ENCODE peak calls at places on chromosome 19, in seven cellular contexts. Z, E, W, N, D, S and R are unnamed samples.

GRCh38 chr19:52200044-52200443 is 10.2 kb downstream of the PPP2R1A start:
- DNase-seq in Z (no peak), E (peak), W (peak), N (peak), D (peak), S (peak), R (peak)

GRCh38 chr19:19626516-19627441 is 1.2 kb downstream of the LPAR2 start:
- DNase-seq in Z (peak), E (no peak), W (no peak), N (no peak), D (no peak), S (no peak), R (no peak)

GRCh38 chr19:15216363-15216762 is 15.6 kb upstream of the NOTCH3 start:
- DNase-seq in Z (no peak), E (no peak), W (no peak), N (no peak), D (no peak), S (no peak), R (no peak)

GRCh38 chr19:40147693-40148347 is 43.4 kb upstream of the MAP3K10 start:
- DNase-seq in Z (no peak), E (no peak), W (peak), N (no peak), D (no peak), S (peak), R (no peak)

GRCh38 chr19:28883241-28883693 is 329.7 kb downstream of the UQCRFS1 start:
- DNase-seq in Z (no peak), E (peak), W (no peak), N (no peak), D (peak), S (peak), R (no peak)

GRCh38 chr19:18848860-18849661 is 17.3 kb downstream of the UPF1 start:
- DNase-seq in Z (no peak), E (peak), W (peak), N (peak), D (peak), S (peak), R (peak)

GRCh38 chr19:56191115-56191514 is 6.5 kb downstream of the ZSCAN5B start:
- DNase-seq in Z (no peak), E (no peak), W (no peak), N (no peak), D (no peak), S (no peak), R (no peak)

GRCh38 chr19:52687658-52688057 is 47.2 kb downstream of the ZNF611 start:
- DNase-seq in Z (no peak), E (no peak), W (no peak), N (no peak), D (no peak), S (no peak), R (no peak)

GRCh38 chr19:37983916-37984315 is 76.9 kb downstream of the SIPA1L3 start:
- DNase-seq in Z (no peak), E (no peak), W (peak), N (no peak), D (no peak), S (no peak), R (no peak)

GRCh38 chr19:35265126-35265995 is 3.4 kb upstream of the USF2 start:
- DNase-seq in Z (no peak), E (peak), W (peak), N (no peak), D (no peak), S (no peak), R (peak)

GRCh38 chr19:19480688-19481087 is 34.7 kb downstream of the TSSK6 start:
- DNase-seq in Z (no peak), E (no peak), W (no peak), N (no peak), D (no peak), S (no peak), R (no peak)

GRCh38 chr19:18763674-18764590 is 27.2 kb downstream of the COMP start:
- DNase-seq in Z (no peak), E (no peak), W (no peak), N (no peak), D (no peak), S (peak), R (no peak)

GRCh38 chr19:459724-460511 is 915 bp downstream of the SHC2 start:
- DNase-seq in Z (peak), E (peak), W (peak), N (no peak), D (peak), S (peak), R (no peak)

GRCh38 chr19:940591-941291 is 14.9 kb downstream of the ARID3A start:
- DNase-seq in Z (peak), E (peak), W (peak), N (peak), D (no peak), S (peak), R (no peak)

GRCh38 chr19:32308436-32309077 is 36.9 kb upstream of the ZNF507 start:
- DNase-seq in Z (no peak), E (no peak), W (no peak), N (no peak), D (no peak), S (no peak), R (no peak)

GRCh38 chr19:32869369-32870153 is at the start of gene SLC7A9:
- DNase-seq in Z (no peak), E (peak), W (peak), N (no peak), D (no peak), S (no peak), R (no peak)

GRCh38 chr19:15379996-15380647 is 535 bp upstream of the AKAP8 start:
- DNase-seq in Z (no peak), E (peak), W (no peak), N (no peak), D (peak), S (peak), R (no peak)

GRCh38 chr19:30046522-30046921 is 104.5 kb downstream of the URI1 start:
- DNase-seq in Z (no peak), E (no peak), W (no peak), N (no peak), D (no peak), S (peak), R (no peak)

GRCh38 chr19:2330632-2331284 is 2.3 kb downstream of the SPPL2B start:
- DNase-seq in Z (no peak), E (no peak), W (no peak), N (no peak), D (no peak), S (no peak), R (no peak)

GRCh38 chr19:38079926-38080380 is 144.1 kb downstream of the DPF1 start:
- DNase-seq in Z (no peak), E (no peak), W (no peak), N (no peak), D (no peak), S (peak), R (no peak)

GRCh38 chr19:49403404-49404187 is 15.5 kb downstream of the KASH5 start:
- DNase-seq in Z (no peak), E (no peak), W (no peak), N (no peak), D (no peak), S (peak), R (no peak)

GRCh38 chr19:51815038-51815437 is 20.1 kb downstream of the FPR3 start:
- DNase-seq in Z (no peak), E (no peak), W (no peak), N (no peak), D (no peak), S (no peak), R (no peak)

GRCh38 chr19:46179076-46179740 is 31.2 kb downstream of the IGFL2 start:
- DNase-seq in Z (no peak), E (no peak), W (peak), N (no peak), D (no peak), S (no peak), R (no peak)

GRCh38 chr19:46182476-46182875 is 34.4 kb downstream of the IGFL2 start:
- DNase-seq in Z (no peak), E (no peak), W (peak), N (no peak), D (no peak), S (no peak), R (no peak)

GRCh38 chr19:46181386-46181774 is 33.3 kb downstream of the IGFL2 start:
- DNase-seq in Z (no peak), E (no peak), W (peak), N (no peak), D (no peak), S (peak), R (no peak)

GRCh38 chr19:46176116-46176860 is 28.2 kb downstream of the IGFL2 start:
- DNase-seq in Z (no peak), E (no peak), W (peak), N (no peak), D (no peak), S (no peak), R (no peak)

GRCh38 chr19:46180701-46181385 is 32.8 kb downstream of the IGFL2 start:
- DNase-seq in Z (no peak), E (no peak), W (peak), N (no peak), D (no peak), S (peak), R (no peak)
- H3K27ac ChIP-seq in Z (no peak), E (no peak), W (no peak), N (no peak), D (no peak), S (no peak), R (no peak)

DNA sequence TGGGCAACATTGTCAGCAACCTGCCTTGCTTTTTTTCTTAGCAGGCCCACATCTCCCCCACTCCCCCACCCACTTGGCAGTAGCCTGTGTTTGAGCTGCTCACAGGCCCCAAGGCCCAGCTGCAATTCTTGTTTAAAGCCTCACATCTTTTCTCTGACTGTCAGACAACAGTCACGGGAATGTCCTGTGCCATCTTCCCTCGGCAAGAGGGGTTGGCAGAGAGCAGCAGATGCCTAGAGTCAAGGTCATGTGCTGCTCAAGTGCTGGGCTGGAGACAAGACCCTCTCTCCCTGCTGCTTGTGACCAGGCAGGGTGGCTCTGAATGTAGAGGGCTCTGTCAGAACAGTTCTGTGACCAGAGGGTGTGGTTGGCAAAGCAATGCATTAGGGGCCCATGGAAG is 47.4 kb downstream of the BBC3 start:
- DNase-seq in Z (no peak), E (no peak), W (no peak), N (no peak), D (no peak), S (no peak), R (no peak)
- H3K4me3 ChIP-seq in Z (no peak), E (no peak), W (no peak), N (no peak), D (no peak), S (no peak), R (no peak)

GRCh38 chr19:7923295-7924191 is 2.4 kb downstream of the CTXN1 start:
- DNase-seq in Z (no peak), E (peak), W (no peak), N (no peak), D (no peak), S (no peak), R (no peak)
- H3K27ac ChIP-seq in Z (no peak), E (peak), W (peak), N (no peak), D (no peak), S (no peak), R (peak)

DNA sequence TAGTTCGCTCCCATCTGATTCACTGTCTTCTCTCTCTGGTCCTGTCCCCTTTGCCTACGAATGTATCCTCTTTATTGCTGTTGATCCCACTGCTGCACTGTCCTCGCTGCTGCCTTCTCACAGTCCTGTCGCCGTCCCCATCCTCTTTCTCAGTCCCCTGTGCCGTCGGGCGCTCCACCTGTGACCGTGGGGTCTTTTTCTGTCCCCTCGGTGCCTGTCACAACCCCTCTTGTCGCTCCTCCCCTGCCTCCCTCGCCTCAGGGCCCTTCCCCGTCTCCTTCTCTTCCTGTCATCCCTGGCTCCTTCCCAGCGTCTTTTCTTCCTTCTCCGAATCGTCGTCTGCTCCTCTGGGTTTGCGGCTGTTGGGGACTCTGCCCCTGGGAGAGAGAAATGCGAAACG is 32.3 kb downstream of the SYT3 start:
- DNase-seq in Z (no peak), E (no peak), W (no peak), N (no peak), D (no peak), S (no peak), R (no peak)
- H3K4me3 ChIP-seq in Z (no peak), E (no peak), W (no peak), N (no peak), D (no peak), S (no peak), R (no peak)

DNA sequence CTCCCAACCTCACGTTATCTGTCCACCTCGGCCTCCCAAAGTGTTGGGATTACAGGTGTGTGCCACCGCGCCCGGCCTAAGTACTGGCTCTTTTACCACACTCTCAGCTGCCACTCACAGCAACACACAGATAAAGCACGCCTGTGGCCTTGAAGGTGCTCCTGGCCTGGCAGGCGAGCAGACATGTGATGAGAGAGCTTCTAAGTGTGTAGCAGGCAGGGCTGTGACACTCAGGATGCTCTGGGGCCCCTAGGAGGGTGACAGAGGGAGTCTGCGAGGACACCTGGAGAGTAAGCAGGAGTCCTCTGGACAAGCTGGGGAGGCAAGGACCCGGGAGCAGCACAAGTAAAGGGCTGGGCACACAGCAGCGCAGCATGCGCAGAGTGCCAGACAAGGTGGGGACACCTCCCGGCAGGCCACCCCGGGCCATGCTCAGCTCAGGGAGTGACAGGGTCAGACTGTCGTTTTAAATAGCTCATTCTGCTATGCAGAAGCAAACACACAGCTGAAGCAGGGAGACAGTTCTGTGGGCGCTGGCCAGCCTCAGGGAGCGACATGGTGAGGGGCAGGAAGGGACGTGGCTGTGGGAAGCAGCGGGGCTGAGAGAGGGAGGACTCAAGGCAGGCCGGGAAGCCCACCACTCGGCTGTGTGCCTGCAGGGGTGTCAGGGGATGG is 26.5 kb downstream of the MED26 start:
- DNase-seq in Z (no peak), E (no peak), W (no peak), N (no peak), D (peak), S (no peak), R (no peak)
- H3K27ac ChIP-seq in Z (no peak), E (no peak), W (no peak), N (no peak), D (no peak), S (no peak), R (no peak)

GRCh38 chr19:53960187-53960586 is 2.5 kb upstream of the CACNG8 start:
- DNase-seq in Z (no peak), E (no peak), W (no peak), N (no peak), D (no peak), S (no peak), R (no peak)

GRCh38 chr19:53959176-53959757 is 3.5 kb upstream of the CACNG8 start:
- DNase-seq in Z (no peak), E (no peak), W (no peak), N (no peak), D (no peak), S (no peak), R (no peak)

GRCh38 chr19:53960886-53961285 is 1.9 kb upstream of the CACNG8 start:
- DNase-seq in Z (no peak), E (no peak), W (no peak), N (no peak), D (no peak), S (no peak), R (no peak)

GRCh38 chr19:53962887-53963435 is at the start of gene CACNG8:
- DNase-seq in Z (no peak), E (no peak), W (no peak), N (no peak), D (no peak), S (no peak), R (no peak)

DNA sequence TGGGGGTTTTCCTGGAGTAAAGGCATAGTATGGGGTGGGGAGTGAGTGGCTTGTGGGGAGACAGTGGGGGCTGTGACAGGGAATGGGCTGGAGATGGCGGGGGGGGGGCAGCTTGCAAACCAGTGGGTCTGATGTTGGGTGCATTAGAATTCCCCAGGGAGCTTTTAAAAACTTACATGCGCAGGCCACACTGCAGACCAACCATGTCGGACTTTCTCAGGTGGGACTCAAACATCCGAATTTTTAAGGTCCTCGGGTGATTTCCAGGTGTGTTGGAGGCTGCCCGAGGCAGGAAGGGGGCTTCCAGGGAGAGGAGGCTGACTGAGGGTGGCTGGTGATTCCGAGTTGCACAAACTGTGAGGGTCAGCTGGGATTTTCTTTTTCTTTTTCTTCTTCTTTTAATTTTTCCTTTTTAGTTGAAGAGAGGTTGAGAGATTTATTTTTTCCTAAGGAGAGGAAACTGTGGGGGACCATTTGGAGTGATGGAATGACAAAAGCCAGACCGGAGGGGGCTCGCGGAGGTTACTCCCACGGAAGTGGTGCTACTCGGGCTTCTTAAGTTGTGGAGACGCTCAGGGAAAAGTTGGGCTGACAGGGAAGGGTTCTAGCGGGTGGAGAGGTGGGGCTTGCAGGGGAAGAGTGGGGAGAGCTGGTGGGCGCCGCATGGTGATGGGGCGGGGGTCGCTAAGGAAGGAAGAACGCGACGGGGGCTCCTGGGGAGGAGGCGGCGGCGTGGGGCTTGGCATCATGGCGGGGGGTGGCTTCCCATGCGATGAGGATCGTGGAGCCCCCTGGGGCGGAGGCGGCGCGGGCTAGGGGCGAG is 1.0 kb upstream of the CACNG8 start:
- DNase-seq in Z (no peak), E (no peak), W (no peak), N (no peak), D (no peak), S (no peak), R (no peak)
- H3K4me3 ChIP-seq in Z (no peak), E (no peak), W (no peak), N (no peak), D (no peak), S (no peak), R (no peak)

GRCh38 chr19:10753305-10753704 is 35.4 kb downstream of the DNM2 start:
- DNase-seq in Z (no peak), E (no peak), W (no peak), N (no peak), D (no peak), S (no peak), R (no peak)

GRCh38 chr19:10756371-10756770 is 38.5 kb downstream of the DNM2 start:
- DNase-seq in Z (no peak), E (no peak), W (no peak), N (no peak), D (no peak), S (no peak), R (no peak)

GRCh38 chr19:10760268-10760944 is 42.5 kb downstream of the DNM2 start:
- DNase-seq in Z (peak), E (no peak), W (no peak), N (no peak), D (no peak), S (no peak), R (no peak)

GRCh38 chr19:10758978-10759377 is 41.1 kb downstream of the DNM2 start:
- DNase-seq in Z (no peak), E (no peak), W (no peak), N (no peak), D (no peak), S (no peak), R (no peak)

GRCh38 chr19:10756791-10757190 is 38.9 kb downstream of the DNM2 start:
- DNase-seq in Z (no peak), E (no peak), W (no peak), N (no peak), D (no peak), S (no peak), R (no peak)
- H3K27ac ChIP-seq in Z (no peak), E (no peak), W (no peak), N (no peak), D (no peak), S (no peak), R (no peak)

DNA sequence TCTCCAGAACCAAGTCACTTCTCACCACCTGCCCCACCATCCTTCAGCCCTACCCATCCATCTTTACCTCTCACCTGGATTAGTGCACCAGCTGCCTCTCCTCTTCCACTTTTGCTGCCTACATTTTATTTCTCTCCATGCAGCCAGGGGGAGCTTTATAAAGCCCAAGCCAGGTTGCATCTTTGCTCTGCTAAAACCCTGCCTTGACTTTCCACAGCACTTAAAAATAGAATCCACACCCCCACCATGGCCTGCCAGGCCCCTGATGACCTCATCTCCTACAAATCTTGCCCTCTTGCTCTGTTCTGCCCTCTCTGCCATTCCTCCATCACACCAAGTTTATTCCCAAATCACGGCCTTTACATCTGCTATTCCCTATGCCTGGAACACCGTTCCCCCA is 1.8 kb downstream of the HOOK2 start:
- DNase-seq in Z (no peak), E (no peak), W (no peak), N (no peak), D (peak), S (peak), R (no peak)
- H3K4me3 ChIP-seq in Z (no peak), E (no peak), W (no peak), N (no peak), D (no peak), S (no peak), R (no peak)

GRCh38 chr19:5106971-5107370 is 138.1 kb downstream of the KDM4B start:
- DNase-seq in Z (no peak), E (no peak), W (no peak), N (no peak), D (no peak), S (no peak), R (no peak)

GRCh38 chr19:5104871-5105351 is 136.0 kb downstream of the KDM4B start:
- DNase-seq in Z (no peak), E (no peak), W (no peak), N (no peak), D (no peak), S (no peak), R (no peak)

GRCh38 chr19:5108123-5108613 is 139.3 kb downstream of the KDM4B start:
- DNase-seq in Z (no peak), E (no peak), W (no peak), N (no peak), D (no peak), S (no peak), R (no peak)

GRCh38 chr19:5107432-5108122 is 138.7 kb downstream of the KDM4B start:
- DNase-seq in Z (no peak), E (no peak), W (no peak), N (no peak), D (no peak), S (no peak), R (no peak)

GRCh38 chr19:5106361-5106760 is 137.4 kb downstream of the KDM4B start:
- DNase-seq in Z (no peak), E (no peak), W (no peak), N (no peak), D (no peak), S (no peak), R (no peak)
- H3K27ac ChIP-seq in Z (no peak), E (peak), W (no peak), N (no peak), D (no peak), S (no peak), R (no peak)